ENCODE peak calls at places on chromosomes 6 and 20, in six cellular contexts. One of them, this sample, is unnamed.

GRCh38 chr20:43963233-43963632 is 48.6 kb downstream of the TOX2 start:
- DNase-seq in H1: no peak
- DNase-seq in CD8-positive, alpha-beta memory T cell: no peak
- DNase-seq in esophagus muscularis mucosa: no peak
- DNase-seq in heart right ventricle: no peak
- DNase-seq in lower lobe of right lung: no peak
- DNase-seq in this sample: no peak

GRCh38 chr20:37243937-37244571 is 17.6 kb downstream of the GHRH start:
- DNase-seq in H1: no peak
- DNase-seq in CD8-positive, alpha-beta memory T cell: no peak
- DNase-seq in esophagus muscularis mucosa: no peak
- DNase-seq in heart right ventricle: peak; percentile 66
- DNase-seq in lower lobe of right lung: no peak
- DNase-seq in this sample: no peak

GRCh38 chr20:9100721-9101120 is 31.8 kb downstream of the PLCB4 start:
- DNase-seq in H1: no peak
- DNase-seq in CD8-positive, alpha-beta memory T cell: no peak
- DNase-seq in esophagus muscularis mucosa: no peak
- DNase-seq in heart right ventricle: no peak
- DNase-seq in lower lobe of right lung: no peak
- DNase-seq in this sample: no peak

GRCh38 chr20:2544211-2544610 is 7.8 kb downstream of the TMC2 start:
- DNase-seq in H1: no peak
- DNase-seq in CD8-positive, alpha-beta memory T cell: no peak
- DNase-seq in esophagus muscularis mucosa: peak; percentile 5
- DNase-seq in heart right ventricle: no peak
- DNase-seq in lower lobe of right lung: no peak
- DNase-seq in this sample: no peak

GRCh38 chr6:34817337-34817910 is 25.5 kb downstream of the BLTP3A start:
- DNase-seq in H1: no peak
- DNase-seq in CD8-positive, alpha-beta memory T cell: no peak
- DNase-seq in esophagus muscularis mucosa: no peak
- DNase-seq in heart right ventricle: no peak
- DNase-seq in lower lobe of right lung: no peak
- DNase-seq in this sample: no peak

GRCh38 chr6:4752068-4752467 is 24.1 kb upstream of the CDYL start:
- DNase-seq in H1: no peak
- DNase-seq in CD8-positive, alpha-beta memory T cell: no peak
- DNase-seq in esophagus muscularis mucosa: no peak
- DNase-seq in heart right ventricle: no peak
- DNase-seq in lower lobe of right lung: no peak
- DNase-seq in this sample: no peak

GRCh38 chr6:105514306-105514705 is 111.4 kb upstream of the PREP start:
- DNase-seq in H1: no peak
- DNase-seq in CD8-positive, alpha-beta memory T cell: no peak
- DNase-seq in esophagus muscularis mucosa: no peak
- DNase-seq in heart right ventricle: no peak
- DNase-seq in lower lobe of right lung: no peak
- DNase-seq in this sample: no peak

GRCh38 chr20:63943007-63943807 is 13.0 kb downstream of the UCKL1 start:
- DNase-seq in H1: no peak
- DNase-seq in CD8-positive, alpha-beta memory T cell: no peak
- DNase-seq in esophagus muscularis mucosa: no peak
- DNase-seq in heart right ventricle: peak; percentile 23
- DNase-seq in lower lobe of right lung: no peak
- DNase-seq in this sample: no peak

GRCh38 chr20:889932-890463 is 26.1 kb downstream of the ANGPT4 start:
- DNase-seq in H1: no peak
- DNase-seq in CD8-positive, alpha-beta memory T cell: no peak
- DNase-seq in esophagus muscularis mucosa: no peak
- DNase-seq in heart right ventricle: no peak
- DNase-seq in lower lobe of right lung: no peak
- DNase-seq in this sample: no peak

GRCh38 chr6:159110013-159110412 is 59.2 kb upstream of the FNDC1 start:
- DNase-seq in H1: no peak
- DNase-seq in CD8-positive, alpha-beta memory T cell: peak; percentile 46
- DNase-seq in esophagus muscularis mucosa: no peak
- DNase-seq in heart right ventricle: no peak
- DNase-seq in lower lobe of right lung: no peak
- DNase-seq in this sample: no peak

GRCh38 chr6:134379086-134379485 is 61.2 kb upstream of the SGK1 start:
- DNase-seq in H1: peak; percentile 9
- DNase-seq in CD8-positive, alpha-beta memory T cell: no peak
- DNase-seq in esophagus muscularis mucosa: no peak
- DNase-seq in heart right ventricle: no peak
- DNase-seq in lower lobe of right lung: peak; percentile 60
- DNase-seq in this sample: no peak

GRCh38 chr20:44646023-44646640 is 5.4 kb downstream of the ADA start:
- DNase-seq in H1: no peak
- DNase-seq in CD8-positive, alpha-beta memory T cell: peak; percentile 53
- DNase-seq in esophagus muscularis mucosa: no peak
- DNase-seq in heart right ventricle: no peak
- DNase-seq in lower lobe of right lung: no peak
- DNase-seq in this sample: no peak

GRCh38 chr20:62066339-62066982 is 780 bp upstream of the TAF4 start:
- DNase-seq in H1: peak; percentile 38
- DNase-seq in CD8-positive, alpha-beta memory T cell: no peak
- DNase-seq in esophagus muscularis mucosa: no peak
- DNase-seq in heart right ventricle: peak; percentile 58
- DNase-seq in lower lobe of right lung: peak; percentile 73
- DNase-seq in this sample: no peak

GRCh38 chr6:158817298-158818007 is 1.7 kb downstream of the EZR start:
- DNase-seq in H1: no peak
- DNase-seq in CD8-positive, alpha-beta memory T cell: no peak
- DNase-seq in esophagus muscularis mucosa: no peak
- DNase-seq in heart right ventricle: peak; percentile 53
- DNase-seq in lower lobe of right lung: peak; percentile 82
- DNase-seq in this sample: peak; percentile 14

GRCh38 chr6:161318456-161318855 is 44.6 kb upstream of the AGPAT4 start:
- DNase-seq in H1: no peak
- DNase-seq in CD8-positive, alpha-beta memory T cell: no peak
- DNase-seq in esophagus muscularis mucosa: no peak
- DNase-seq in heart right ventricle: no peak
- DNase-seq in lower lobe of right lung: no peak
- DNase-seq in this sample: no peak

GRCh38 chr6:159107451-159108260 is 61.5 kb upstream of the FNDC1 start:
- DNase-seq in H1: no peak
- DNase-seq in CD8-positive, alpha-beta memory T cell: peak; percentile 74
- DNase-seq in esophagus muscularis mucosa: no peak
- DNase-seq in heart right ventricle: no peak
- DNase-seq in lower lobe of right lung: no peak
- DNase-seq in this sample: peak; percentile 64

GRCh38 chr6:123855493-123855892 is 51.8 kb downstream of the NKAIN2 start:
- DNase-seq in H1: no peak
- DNase-seq in CD8-positive, alpha-beta memory T cell: no peak
- DNase-seq in esophagus muscularis mucosa: no peak
- DNase-seq in heart right ventricle: no peak
- DNase-seq in lower lobe of right lung: no peak
- DNase-seq in this sample: no peak

GRCh38 chr20:37994512-37994911 is 38.7 kb downstream of the TTI1 start:
- DNase-seq in H1: no peak
- DNase-seq in CD8-positive, alpha-beta memory T cell: no peak
- DNase-seq in esophagus muscularis mucosa: no peak
- DNase-seq in heart right ventricle: no peak
- DNase-seq in lower lobe of right lung: peak; percentile 72
- DNase-seq in this sample: no peak

GRCh38 chr6:46293641-46294316 is 123.0 kb upstream of the ENPP5 start:
- DNase-seq in H1: no peak
- DNase-seq in CD8-positive, alpha-beta memory T cell: no peak
- DNase-seq in esophagus muscularis mucosa: no peak
- DNase-seq in heart right ventricle: no peak
- DNase-seq in lower lobe of right lung: no peak
- DNase-seq in this sample: no peak

GRCh38 chr6:40399888-40400468 is 187.2 kb downstream of the LRFN2 start:
- DNase-seq in H1: no peak
- DNase-seq in CD8-positive, alpha-beta memory T cell: no peak
- DNase-seq in esophagus muscularis mucosa: no peak
- DNase-seq in heart right ventricle: no peak
- DNase-seq in lower lobe of right lung: no peak
- DNase-seq in this sample: no peak

GRCh38 chr6:36682328-36683144 is 4.0 kb downstream of the CDKN1A start:
- DNase-seq in H1: no peak
- DNase-seq in CD8-positive, alpha-beta memory T cell: peak; percentile 30
- DNase-seq in esophagus muscularis mucosa: no peak
- DNase-seq in heart right ventricle: peak; percentile 47
- DNase-seq in lower lobe of right lung: peak; percentile 70
- DNase-seq in this sample: peak; percentile 85

GRCh38 chr6:22113046-22113766 is 183.6 kb downstream of the PRL start:
- DNase-seq in H1: no peak
- DNase-seq in CD8-positive, alpha-beta memory T cell: no peak
- DNase-seq in esophagus muscularis mucosa: no peak
- DNase-seq in heart right ventricle: no peak
- DNase-seq in lower lobe of right lung: no peak
- DNase-seq in this sample: no peak

GRCh38 chr20:50054626-50055511 is 58.1 kb downstream of the UBE2V1 start:
- DNase-seq in H1: no peak
- DNase-seq in CD8-positive, alpha-beta memory T cell: no peak
- DNase-seq in esophagus muscularis mucosa: no peak
- DNase-seq in heart right ventricle: peak; percentile 55
- DNase-seq in lower lobe of right lung: no peak
- DNase-seq in this sample: no peak

GRCh38 chr6:5634525-5634924 is 372.2 kb downstream of the NRN1 start:
- DNase-seq in H1: no peak
- DNase-seq in CD8-positive, alpha-beta memory T cell: no peak
- DNase-seq in esophagus muscularis mucosa: no peak
- DNase-seq in heart right ventricle: no peak
- DNase-seq in lower lobe of right lung: no peak
- DNase-seq in this sample: no peak

GRCh38 chr20:3679749-3680700 is 1.8 kb downstream of the ADAM33 start:
- DNase-seq in H1: no peak
- DNase-seq in CD8-positive, alpha-beta memory T cell: no peak
- DNase-seq in esophagus muscularis mucosa: no peak
- DNase-seq in heart right ventricle: peak; percentile 58
- DNase-seq in lower lobe of right lung: no peak
- DNase-seq in this sample: no peak

GRCh38 chr6:157381631-157382621 is 936 bp downstream of the ZDHHC14 start:
- DNase-seq in H1: no peak
- DNase-seq in CD8-positive, alpha-beta memory T cell: peak; percentile 53
- DNase-seq in esophagus muscularis mucosa: no peak
- DNase-seq in heart right ventricle: peak; percentile 64
- DNase-seq in lower lobe of right lung: peak; percentile 66
- DNase-seq in this sample: peak; percentile 53

GRCh38 chr6:28725890-28726348 is 197.9 kb downstream of the TRIM27 start:
- DNase-seq in H1: peak; percentile 62
- DNase-seq in CD8-positive, alpha-beta memory T cell: no peak
- DNase-seq in esophagus muscularis mucosa: peak; percentile 14
- DNase-seq in heart right ventricle: no peak
- DNase-seq in lower lobe of right lung: no peak
- DNase-seq in this sample: no peak
- H3K27me3 ChIP-seq in H1: no peaks in the 10 kb centered on the region
- H3K27me3 ChIP-seq in CD8-positive, alpha-beta memory T cell: peaks cover 13% of the 10 kb centered on the region
- H3K27me3 ChIP-seq in esophagus muscularis mucosa: no peaks in the 10 kb centered on the region
- H3K27me3 ChIP-seq in heart right ventricle: peaks cover 96% of the 10 kb centered on the region
- H3K27me3 ChIP-seq in lower lobe of right lung: peaks cover 40% of the 10 kb centered on the region
- H3K27me3 ChIP-seq in this sample: peaks cover 19% of the 10 kb centered on the region

DNA sequence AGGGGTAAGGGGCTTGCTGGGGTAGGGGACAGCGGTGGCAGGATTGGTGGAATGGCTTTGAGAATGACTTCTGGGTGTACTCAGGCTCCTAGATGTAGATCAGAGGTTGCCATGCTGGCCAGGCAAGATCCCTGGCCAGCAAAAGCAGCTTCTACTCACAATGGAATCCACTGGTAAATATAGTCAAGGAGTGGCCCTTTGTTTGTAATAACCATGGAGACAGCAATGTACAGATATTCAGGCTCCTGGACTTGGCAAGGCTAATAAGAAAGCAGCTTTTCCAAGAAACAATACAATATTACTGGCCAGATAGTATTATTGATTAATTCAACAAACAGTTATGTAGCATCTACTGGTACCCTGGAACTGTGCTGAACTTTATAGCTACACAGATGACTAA is 37.9 kb downstream of the CDH26 start:
- DNase-seq in H1: no peak
- DNase-seq in CD8-positive, alpha-beta memory T cell: no peak
- DNase-seq in esophagus muscularis mucosa: no peak
- DNase-seq in heart right ventricle: no peak
- DNase-seq in lower lobe of right lung: no peak
- DNase-seq in this sample: no peak
- H3K4me1 ChIP-seq in H1: peaks cover 2% of the 10 kb centered on the region
- H3K4me1 ChIP-seq in CD8-positive, alpha-beta memory T cell: no peaks in the 10 kb centered on the region
- H3K4me1 ChIP-seq in esophagus muscularis mucosa: no peaks in the 10 kb centered on the region
- H3K4me1 ChIP-seq in heart right ventricle: peaks cover 19% of the 10 kb centered on the region
- H3K4me1 ChIP-seq in lower lobe of right lung: peaks cover 15% of the 10 kb centered on the region
- H3K4me1 ChIP-seq in this sample: no peaks in the 10 kb centered on the region

GRCh38 chr6:166005401-166005845 is 162.2 kb downstream of the TBXT start:
- DNase-seq in H1: no peak
- DNase-seq in CD8-positive, alpha-beta memory T cell: no peak
- DNase-seq in esophagus muscularis mucosa: peak; percentile 90
- DNase-seq in heart right ventricle: peak; percentile 72
- DNase-seq in lower lobe of right lung: no peak
- DNase-seq in this sample: no peak
- H3K27me3 ChIP-seq in H1: peaks cover 71% of the 10 kb centered on the region
- H3K27me3 ChIP-seq in CD8-positive, alpha-beta memory T cell: peaks cover 10% of the 10 kb centered on the region
- H3K27me3 ChIP-seq in esophagus muscularis mucosa: no peaks in the 10 kb centered on the region
- H3K27me3 ChIP-seq in heart right ventricle: peaks cover 52% of the 10 kb centered on the region
- H3K27me3 ChIP-seq in lower lobe of right lung: peaks cover 56% of the 10 kb centered on the region
- H3K27me3 ChIP-seq in this sample: peaks cover 15% of the 10 kb centered on the region

DNA sequence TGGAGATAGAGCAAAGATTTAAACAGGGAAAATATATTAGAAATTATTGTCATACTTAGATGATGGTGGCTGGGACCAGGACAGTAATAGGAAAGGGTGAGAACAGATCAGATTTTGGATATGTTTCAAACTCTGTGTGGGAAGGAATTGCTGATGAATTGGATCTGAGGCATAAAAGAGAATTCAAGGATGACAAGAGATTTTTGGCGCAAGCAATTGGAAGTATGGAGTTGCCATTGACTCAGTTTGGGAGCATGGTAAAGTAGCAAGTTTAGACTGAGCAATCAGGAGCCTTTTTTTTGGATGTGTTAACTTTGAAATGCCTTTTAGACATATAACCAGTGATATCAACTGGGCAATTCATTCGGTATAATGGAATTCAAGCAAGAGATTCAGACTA is 14.4 kb downstream of the TAB2 start:
- DNase-seq in H1: no peak
- DNase-seq in CD8-positive, alpha-beta memory T cell: no peak
- DNase-seq in esophagus muscularis mucosa: no peak
- DNase-seq in heart right ventricle: no peak
- DNase-seq in lower lobe of right lung: no peak
- DNase-seq in this sample: no peak
- H3K4me1 ChIP-seq in H1: peaks cover 27% of the 10 kb centered on the region
- H3K4me1 ChIP-seq in CD8-positive, alpha-beta memory T cell: peaks cover 92% of the 10 kb centered on the region
- H3K4me1 ChIP-seq in esophagus muscularis mucosa: peaks cover 83% of the 10 kb centered on the region
- H3K4me1 ChIP-seq in heart right ventricle: peaks cover 97% of the 10 kb centered on the region
- H3K4me1 ChIP-seq in lower lobe of right lung: peaks cover 79% of the 10 kb centered on the region
- H3K4me1 ChIP-seq in this sample: peaks cover 72% of the 10 kb centered on the region

DNA sequence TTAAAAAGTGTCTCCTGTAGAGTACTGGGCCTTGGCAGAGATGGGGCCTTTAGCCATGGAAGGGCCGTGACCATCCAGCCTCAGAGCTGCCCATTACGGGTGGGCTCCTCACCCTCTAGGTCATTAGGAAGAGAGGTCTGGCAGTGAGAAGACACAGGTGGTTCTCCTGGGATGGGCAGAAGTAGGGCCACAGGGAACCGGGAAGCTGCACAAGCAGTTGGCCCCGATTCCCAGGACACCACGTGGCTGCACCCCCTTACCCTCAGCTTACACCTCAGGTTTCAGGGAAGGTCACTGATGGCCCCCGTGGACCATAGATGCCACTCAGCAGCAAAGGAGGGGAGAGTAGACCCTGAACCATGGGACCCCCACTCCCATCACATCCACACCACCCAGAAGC is 1.6 kb downstream of the RAET1G start:
- DNase-seq in H1: no peak
- DNase-seq in CD8-positive, alpha-beta memory T cell: no peak
- DNase-seq in esophagus muscularis mucosa: no peak
- DNase-seq in heart right ventricle: no peak
- DNase-seq in lower lobe of right lung: no peak
- DNase-seq in this sample: no peak
- H3K27me3 ChIP-seq in H1: peaks cover 54% of the 10 kb centered on the region
- H3K27me3 ChIP-seq in CD8-positive, alpha-beta memory T cell: peaks cover 42% of the 10 kb centered on the region
- H3K27me3 ChIP-seq in esophagus muscularis mucosa: no peaks in the 10 kb centered on the region
- H3K27me3 ChIP-seq in heart right ventricle: peaks cover 4% of the 10 kb centered on the region
- H3K27me3 ChIP-seq in lower lobe of right lung: peaks cover 9% of the 10 kb centered on the region
- H3K27me3 ChIP-seq in this sample: peaks cover 43% of the 10 kb centered on the region